ENCODE peak calls at places on chromosomes 16 and 17, in five cellular contexts. A, L, Y, G and F are unnamed samples. For H3K9me3 and H3K4me1, the result is how much of the 10 kb centered on the place peaks cover.

GRCh38 chr16:53773150-53773846 is 69.3 kb downstream of the FTO start:
- DNase-seq in Y (peak), G (peak), A (no peak), L (peak), F (peak)

GRCh38 chr16:56203052-56203451 is 11.8 kb downstream of the GNAO1 start:
- DNase-seq in A (no peak), L (peak), Y (peak), G (no peak), F (no peak)

GRCh38 chr17:901964-902363 is 77.6 kb downstream of the NXN start:
- DNase-seq in Y (no peak), G (no peak), L (peak), A (no peak), F (no peak)

GRCh38 chr16:9647981-9648701 is 534.1 kb downstream of the GRIN2A start:
- DNase-seq in A (no peak), G (peak), Y (no peak), L (peak), F (no peak)

GRCh38 chr16:66427871-66428681 is 981 bp downstream of the BEAN1 start:
- DNase-seq in G (no peak), Y (peak), L (peak), A (no peak), F (no peak)

GRCh38 chr16:85459529-85460251 is 153.4 kb upstream of the GSE1 start:
- DNase-seq in L (no peak), A (no peak), G (no peak), Y (peak), F (no peak)

GRCh38 chr17:49101054-49101534 is 31.5 kb upstream of the B4GALNT2 start:
- DNase-seq in G (peak), Y (peak), A (no peak), L (peak), F (no peak)

GRCh38 chr17:80559688-80560290 is 15.2 kb downstream of the RPTOR start:
- DNase-seq in Y (no peak), A (no peak), G (no peak), L (no peak), F (no peak)

GRCh38 chr17:67068999-67069398 is 24.6 kb downstream of the CACNG1 start:
- DNase-seq in A (no peak), Y (no peak), G (no peak), L (no peak), F (no peak)

GRCh38 chr17:47301161-47301560 is 22.6 kb upstream of the EFCAB13 start:
- DNase-seq in L (no peak), A (no peak), Y (no peak), G (no peak), F (no peak)

GRCh38 chr16:671353-672131 is 3.6 kb downstream of the RHOT2 start:
- DNase-seq in G (no peak), A (no peak), Y (no peak), L (no peak), F (no peak)

GRCh38 chr17:67359960-67360817 is 6.2 kb downstream of the PSMD12 start:
- DNase-seq in G (no peak), A (no peak), L (peak), Y (no peak), F (peak)

GRCh38 chr17:50634123-50634914 is at the start of gene ABCC3:
- DNase-seq in L (peak), Y (peak), A (no peak), G (peak), F (no peak)

GRCh38 chr16:370443-370842 is at the start of gene MRPL28:
- DNase-seq in A (peak), Y (peak), G (peak), L (peak), F (peak)

GRCh38 chr16:50257876-50258275 is 8.5 kb upstream of the ADCY7 start:
- DNase-seq in G (no peak), A (no peak), Y (peak), L (no peak), F (no peak)

GRCh38 chr17:31581491-31581890 is 190.0 kb downstream of the RAB11FIP4 start:
- DNase-seq in A (no peak), L (peak), Y (no peak), G (no peak), F (no peak)

GRCh38 chr17:77394540-77395295 is 253.9 kb downstream of the SEC14L1 start:
- DNase-seq in G (peak), L (no peak), A (no peak), Y (no peak), F (no peak)

GRCh38 chr17:17106716-17107115 is 64.5 kb downstream of the MPRIP start:
- DNase-seq in L (no peak), A (no peak), Y (no peak), G (no peak), F (no peak)

GRCh38 chr17:4230142-4230541 is 33.6 kb downstream of the ANKFY1 start:
- DNase-seq in L (peak), A (no peak), Y (peak), G (peak), F (no peak)

GRCh38 chr17:52419256-52419655 is 260.7 kb upstream of the CA10 start:
- DNase-seq in Y (no peak), A (no peak), L (no peak), G (peak), F (no peak)

GRCh38 chr16:67277999-67278772 is 1.1 kb upstream of the PLEKHG4 start:
- DNase-seq in Y (no peak), G (no peak), A (no peak), L (peak), F (no peak)

GRCh38 chr17:64736804-64737492 is 74.8 kb upstream of the SMURF2 start:
- DNase-seq in Y (peak), A (peak), L (peak), G (peak), F (peak)

GRCh38 chr17:33802349-33803272 is 452.5 kb upstream of the CCL2 start:
- DNase-seq in Y (no peak), A (no peak), L (no peak), G (no peak), F (no peak)

GRCh38 chr17:76081295-76082210 is 2.6 kb downstream of the ZACN start:
- DNase-seq in A (no peak), G (no peak), Y (no peak), L (no peak), F (no peak)

GRCh38 chr16:89442588-89442987 is 47.8 kb downstream of the ANKRD11 start:
- DNase-seq in Y (no peak), L (no peak), G (no peak), A (no peak), F (no peak)

GRCh38 chr16:67730326-67730725 is 11.2 kb upstream of the GFOD2 start:
- DNase-seq in A (no peak), L (no peak), G (no peak), Y (no peak), F (no peak)

GRCh38 chr17:17324616-17325015 is 21.4 kb downstream of the NT5M start:
- DNase-seq in Y (no peak), A (no peak), G (no peak), L (no peak), F (no peak)

GRCh38 chr16:31767267-31767666 is 106.3 kb upstream of the ZNF267 start:
- DNase-seq in Y (no peak), G (no peak), A (no peak), L (no peak), F (no peak)
- H3K9me3 ChIP-seq in Y (under half), G (under half), A (half or more), L (under half), F (half or more)

DNA sequence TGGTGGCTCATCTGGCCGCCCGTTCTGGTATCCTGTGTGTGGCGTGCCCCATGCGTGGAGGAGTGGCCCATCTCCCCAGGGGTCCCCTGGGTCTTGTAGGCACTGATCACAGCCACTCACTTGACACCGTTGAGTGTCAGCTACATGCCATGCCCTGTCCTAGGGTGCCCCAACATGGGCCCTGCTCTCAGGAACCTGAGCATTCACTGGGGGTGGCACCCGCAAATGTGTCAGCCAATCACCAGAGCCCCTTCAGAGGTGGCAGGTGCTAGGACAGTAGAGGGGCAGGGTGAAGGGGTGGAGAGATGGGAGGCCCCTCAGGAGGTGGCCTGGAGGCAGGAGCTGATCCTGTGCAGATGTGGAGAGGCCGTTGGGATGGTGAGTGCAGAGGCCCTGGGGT is 27.8 kb downstream of the CMIP start:
- DNase-seq in Y (no peak), G (no peak), L (no peak), A (no peak), F (no peak)
- H3K4me1 ChIP-seq in Y (under half), G (under half), L (under half), A (half or more), F (half or more)

GRCh38 chr16:35911899-35912298 is 2452.5 kb downstream of the TP53TG3F start:
- DNase-seq in L (no peak), G (no peak), A (no peak), Y (no peak), F (no peak)

GRCh38 chr16:35908152-35908551 is 2448.7 kb downstream of the TP53TG3F start:
- DNase-seq in A (no peak), L (no peak), G (no peak), Y (no peak), F (no peak)

GRCh38 chr16:35908942-35909341 is 2449.5 kb downstream of the TP53TG3F start:
- DNase-seq in A (no peak), L (no peak), Y (no peak), G (no peak), F (no peak)

GRCh38 chr16:35909351-35909954 is 2450.0 kb downstream of the TP53TG3F start:
- DNase-seq in G (no peak), L (no peak), Y (no peak), A (no peak), F (no peak)

DNA sequence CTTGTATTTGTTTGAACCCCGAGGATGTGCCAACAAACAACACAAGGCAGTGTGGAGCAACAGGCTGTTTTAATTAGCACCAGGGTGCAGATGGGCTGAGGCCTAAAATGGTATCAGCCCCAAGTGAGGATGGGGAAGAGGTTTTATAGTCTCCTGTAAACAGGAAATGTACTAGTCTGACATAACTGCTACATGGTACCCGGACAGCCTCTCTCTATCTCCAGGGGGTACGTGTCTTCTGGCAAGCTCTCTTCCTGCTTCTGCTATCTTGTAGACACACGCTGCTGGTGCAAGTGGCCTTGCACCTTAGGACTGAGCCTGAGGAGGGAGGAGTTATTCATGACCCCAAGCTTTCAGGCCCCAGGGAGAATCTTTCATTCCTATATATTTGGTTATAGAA is 2451.0 kb downstream of the TP53TG3F start:
- DNase-seq in G (no peak), Y (no peak), A (no peak), L (no peak), F (no peak)
- H3K9me3 ChIP-seq in G (under half), Y (under half), A (under half), L (under half), F (under half)

GRCh38 chr17:45425984-45426413 is 6.7 kb downstream of the ARHGAP27 start:
- DNase-seq in G (no peak), L (no peak), A (no peak), Y (no peak), F (no peak)

GRCh38 chr17:45426561-45426960 is 6.1 kb downstream of the ARHGAP27 start:
- DNase-seq in L (no peak), G (no peak), Y (no peak), A (no peak), F (no peak)

GRCh38 chr17:45428050-45428953 is 4.4 kb downstream of the ARHGAP27 start:
- DNase-seq in A (peak), G (peak), L (peak), Y (peak), F (peak)

GRCh38 chr17:45428954-45429337 is 3.7 kb downstream of the ARHGAP27 start:
- DNase-seq in A (no peak), Y (no peak), L (no peak), G (no peak), F (no peak)

DNA sequence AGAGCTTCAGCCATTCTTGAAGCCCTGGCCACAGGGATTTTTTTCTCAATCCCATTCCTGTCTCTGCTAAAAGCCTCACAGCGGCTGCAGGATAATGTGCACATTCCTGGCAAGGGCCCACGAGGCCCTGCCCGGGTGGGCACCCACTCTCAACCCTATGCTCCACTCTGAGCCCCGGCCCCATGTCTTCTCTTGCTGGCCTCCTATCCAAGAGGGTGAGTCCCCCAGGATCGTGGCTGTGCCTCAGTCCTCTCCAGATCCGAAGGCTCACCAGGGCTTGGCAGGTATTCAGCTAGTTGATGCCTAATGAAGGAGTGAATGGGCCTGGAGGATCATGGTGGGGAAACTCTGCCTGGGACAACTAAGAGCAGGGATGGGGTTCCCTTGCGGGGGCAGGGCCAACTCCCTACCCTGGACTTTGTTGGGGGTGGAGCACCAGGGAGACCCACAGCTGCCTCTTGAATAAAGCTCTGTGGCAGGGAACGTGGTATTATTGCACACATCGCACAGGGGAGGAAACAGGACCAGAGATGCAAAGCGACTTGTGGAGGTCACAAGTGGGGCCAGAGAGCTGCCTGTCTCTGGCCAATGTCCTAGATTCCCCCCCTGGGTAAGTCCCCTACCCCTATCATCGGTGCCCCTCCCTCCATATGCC is 5.4 kb downstream of the ARHGAP27 start:
- DNase-seq in Y (no peak), L (no peak), A (no peak), G (no peak), F (no peak)
- H3K4me1 ChIP-seq in Y (under half), L (under half), A (under half), G (under half), F (under half)

GRCh38 chr17:54009502-54009901 is 186.8 kb downstream of the KIF2B start:
- DNase-seq in A (no peak), L (no peak), G (no peak), Y (no peak), F (no peak)
- H3K9me3 ChIP-seq in A (under half), L (under half), G (under half), Y (under half), F (under half)